ENCODE peak calls at places on chromosomes 11 and 22, in four cellular contexts. One of them, this sample, is unnamed. For H3K4me1, the result is how much of the 10 kb centered on the place peaks cover.

GRCh38 chr22:34019190-34019845 is 99.0 kb upstream of the LARGE1 start:
- DNase-seq in thoracic aorta: no peak
- DNase-seq in neuronal stem cell: no peak
- DNase-seq in effector memory CD4-positive, alpha-beta T cell: no peak
- DNase-seq in this sample: no peak

GRCh38 chr11:86228269-86228966 is 16.1 kb upstream of the EED start:
- DNase-seq in effector memory CD4-positive, alpha-beta T cell: no peak
- DNase-seq in thoracic aorta: no peak
- DNase-seq in neuronal stem cell: no peak
- DNase-seq in this sample: no peak

GRCh38 chr11:45603930-45604682 is 61.3 kb downstream of the CHST1 start:
- DNase-seq in neuronal stem cell: peak
- DNase-seq in thoracic aorta: no peak
- DNase-seq in effector memory CD4-positive, alpha-beta T cell: no peak
- DNase-seq in this sample: no peak

GRCh38 chr11:64060861-64061444 is 25.2 kb downstream of the FLRT1 start:
- DNase-seq in effector memory CD4-positive, alpha-beta T cell: peak
- DNase-seq in thoracic aorta: no peak
- DNase-seq in neuronal stem cell: peak
- DNase-seq in this sample: no peak

GRCh38 chr11:65911682-65912568 is 6.9 kb downstream of the C11orf68 start:
- DNase-seq in effector memory CD4-positive, alpha-beta T cell: no peak
- DNase-seq in neuronal stem cell: no peak
- DNase-seq in thoracic aorta: no peak
- DNase-seq in this sample: no peak

GRCh38 chr11:91997178-91997577 is 227.4 kb upstream of the FAT3 start:
- DNase-seq in thoracic aorta: no peak
- DNase-seq in neuronal stem cell: no peak
- DNase-seq in effector memory CD4-positive, alpha-beta T cell: no peak
- DNase-seq in this sample: no peak

GRCh38 chr11:133118563-133119303 is 413.6 kb downstream of the OPCML start:
- DNase-seq in effector memory CD4-positive, alpha-beta T cell: no peak
- DNase-seq in thoracic aorta: no peak
- DNase-seq in neuronal stem cell: no peak
- DNase-seq in this sample: no peak

GRCh38 chr11:34356918-34357645 is 728 bp downstream of the ABTB2 start:
- DNase-seq in thoracic aorta: no peak
- DNase-seq in effector memory CD4-positive, alpha-beta T cell: peak
- DNase-seq in neuronal stem cell: peak
- DNase-seq in this sample: peak

GRCh38 chr11:120554771-120555432 is 43.4 kb downstream of the GRIK4 start:
- DNase-seq in thoracic aorta: no peak
- DNase-seq in effector memory CD4-positive, alpha-beta T cell: no peak
- DNase-seq in neuronal stem cell: no peak
- DNase-seq in this sample: no peak

GRCh38 chr11:71563401-71563800 is 2.0 kb upstream of the KRTAP5-10 start:
- DNase-seq in thoracic aorta: no peak
- DNase-seq in neuronal stem cell: peak
- DNase-seq in effector memory CD4-positive, alpha-beta T cell: no peak
- DNase-seq in this sample: no peak

GRCh38 chr11:93034640-93035039 is 65.2 kb downstream of the MTNR1B start:
- DNase-seq in thoracic aorta: no peak
- DNase-seq in effector memory CD4-positive, alpha-beta T cell: no peak
- DNase-seq in neuronal stem cell: no peak
- DNase-seq in this sample: no peak

DNA sequence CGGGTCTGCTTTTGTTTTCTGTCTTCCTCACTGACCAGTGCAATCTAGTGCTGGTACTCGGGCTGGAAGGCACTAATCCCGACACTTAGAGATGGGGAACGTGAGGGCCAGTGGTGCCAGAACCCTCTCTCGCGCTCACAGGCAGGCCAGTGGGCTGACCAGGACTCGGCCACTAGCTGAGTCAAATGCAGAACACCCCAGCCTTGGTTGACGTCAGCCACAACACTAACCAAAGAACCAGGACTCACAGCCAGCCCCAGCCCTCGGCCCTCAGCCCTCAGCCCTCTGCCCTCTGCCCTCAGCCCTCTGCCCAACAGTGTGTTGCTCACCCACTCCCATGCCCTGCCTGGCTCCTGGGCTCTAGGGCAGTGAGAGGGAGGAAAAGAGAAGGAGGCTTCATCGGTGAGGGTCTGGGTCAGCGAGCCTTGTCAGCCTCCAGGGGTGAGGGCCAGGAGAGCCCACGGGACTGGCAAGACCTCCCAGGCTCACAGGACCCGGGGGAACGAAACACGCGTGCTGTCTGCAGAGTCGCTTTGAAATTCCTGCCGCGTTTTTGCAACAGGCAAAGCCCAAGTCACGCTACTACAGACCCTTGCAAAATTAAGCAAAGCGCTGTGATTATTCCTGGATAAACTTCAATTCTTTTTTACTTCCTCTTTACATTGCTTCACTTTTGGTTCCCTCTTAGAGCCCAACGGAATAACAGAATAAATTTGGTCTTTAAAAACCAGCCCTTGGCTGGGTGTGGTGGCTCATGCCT is 27.5 kb downstream of the KIAA0930 start:
- DNase-seq in effector memory CD4-positive, alpha-beta T cell: no peak
- DNase-seq in neuronal stem cell: no peak
- DNase-seq in thoracic aorta: peak
- DNase-seq in this sample: peak
- H3K4me1 ChIP-seq in effector memory CD4-positive, alpha-beta T cell: under half
- H3K4me1 ChIP-seq in neuronal stem cell: under half
- H3K4me1 ChIP-seq in thoracic aorta: half or more
- H3K4me1 ChIP-seq in this sample: under half

GRCh38 chr11:69274531-69275016 is 19.4 kb upstream of the MYEOV start:
- DNase-seq in thoracic aorta: no peak
- DNase-seq in effector memory CD4-positive, alpha-beta T cell: no peak
- DNase-seq in neuronal stem cell: no peak
- DNase-seq in this sample: no peak

GRCh38 chr11:69277074-69277809 is 16.7 kb upstream of the MYEOV start:
- DNase-seq in effector memory CD4-positive, alpha-beta T cell: no peak
- DNase-seq in neuronal stem cell: no peak
- DNase-seq in thoracic aorta: no peak
- DNase-seq in this sample: no peak

GRCh38 chr11:69273571-69273970 is 20.4 kb upstream of the MYEOV start:
- DNase-seq in effector memory CD4-positive, alpha-beta T cell: no peak
- DNase-seq in thoracic aorta: no peak
- DNase-seq in neuronal stem cell: no peak
- DNase-seq in this sample: no peak

GRCh38 chr11:69276165-69276564 is 17.8 kb upstream of the MYEOV start:
- DNase-seq in thoracic aorta: no peak
- DNase-seq in effector memory CD4-positive, alpha-beta T cell: no peak
- DNase-seq in neuronal stem cell: no peak
- DNase-seq in this sample: no peak

DNA sequence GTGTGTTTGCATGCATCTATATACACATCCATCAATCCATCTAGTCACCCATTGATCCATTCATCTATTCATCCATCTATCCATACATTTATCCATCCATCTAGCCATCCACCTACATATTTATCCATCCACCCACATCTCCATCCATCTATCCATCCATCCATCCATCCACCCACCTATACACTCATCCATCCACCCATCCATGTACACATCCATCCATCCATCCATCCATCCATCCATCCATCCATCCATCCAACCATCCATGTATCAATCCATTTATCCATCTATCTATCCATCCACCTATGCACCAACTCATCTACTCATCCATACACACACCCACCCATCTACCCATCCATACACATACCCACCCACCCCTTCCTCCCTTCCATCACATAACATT is 18.8 kb upstream of the MYEOV start:
- DNase-seq in thoracic aorta: no peak
- DNase-seq in neuronal stem cell: no peak
- DNase-seq in effector memory CD4-positive, alpha-beta T cell: no peak
- DNase-seq in this sample: no peak
- H3K4me1 ChIP-seq in thoracic aorta: under half
- H3K4me1 ChIP-seq in neuronal stem cell: under half
- H3K4me1 ChIP-seq in effector memory CD4-positive, alpha-beta T cell: under half
- H3K4me1 ChIP-seq in this sample: under half

DNA sequence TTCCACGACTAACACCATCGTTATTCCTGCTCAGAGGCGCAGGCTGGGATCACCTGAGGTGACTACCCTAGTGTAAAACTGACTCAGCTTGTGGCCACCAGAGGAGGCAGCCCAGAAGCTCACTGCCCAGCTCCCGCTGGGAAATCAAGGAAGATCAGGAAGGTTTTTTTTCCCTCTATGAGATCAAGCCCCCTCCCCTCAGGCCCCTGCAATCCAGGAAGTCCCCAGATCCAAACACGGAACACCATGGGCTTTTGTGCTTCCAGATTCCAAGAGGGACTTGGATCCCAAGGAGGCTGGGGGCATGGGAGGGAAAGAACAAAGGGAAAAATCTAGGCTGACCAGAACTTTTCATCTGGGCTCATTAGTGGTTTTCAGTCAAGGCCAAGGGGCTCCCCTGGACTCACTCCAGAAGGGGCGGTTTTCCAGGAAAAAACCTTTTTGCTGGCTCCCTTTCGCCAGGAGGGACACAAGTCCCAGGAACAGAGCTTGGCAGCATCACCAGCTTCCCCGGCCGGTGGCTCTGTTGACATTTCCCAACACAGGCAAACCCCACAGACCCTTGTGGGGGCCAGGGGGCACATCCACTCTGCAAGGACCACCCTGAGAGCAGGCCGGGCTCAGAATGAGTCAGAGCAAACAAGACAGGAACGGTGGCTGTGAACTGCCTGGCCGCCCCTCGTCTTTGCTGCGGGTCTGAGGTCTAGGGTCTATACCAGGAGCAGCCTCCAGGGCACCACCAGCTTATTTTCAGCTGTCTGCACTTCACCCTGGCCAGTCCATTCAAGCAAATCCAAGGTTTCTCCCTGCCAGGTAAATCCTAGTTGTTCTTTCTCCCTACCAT is 36.8 kb downstream of the MYH9 start:
- DNase-seq in effector memory CD4-positive, alpha-beta T cell: no peak
- DNase-seq in thoracic aorta: no peak
- DNase-seq in neuronal stem cell: no peak
- DNase-seq in this sample: no peak
- H3K4me1 ChIP-seq in effector memory CD4-positive, alpha-beta T cell: half or more
- H3K4me1 ChIP-seq in thoracic aorta: half or more
- H3K4me1 ChIP-seq in neuronal stem cell: under half
- H3K4me1 ChIP-seq in this sample: half or more

DNA sequence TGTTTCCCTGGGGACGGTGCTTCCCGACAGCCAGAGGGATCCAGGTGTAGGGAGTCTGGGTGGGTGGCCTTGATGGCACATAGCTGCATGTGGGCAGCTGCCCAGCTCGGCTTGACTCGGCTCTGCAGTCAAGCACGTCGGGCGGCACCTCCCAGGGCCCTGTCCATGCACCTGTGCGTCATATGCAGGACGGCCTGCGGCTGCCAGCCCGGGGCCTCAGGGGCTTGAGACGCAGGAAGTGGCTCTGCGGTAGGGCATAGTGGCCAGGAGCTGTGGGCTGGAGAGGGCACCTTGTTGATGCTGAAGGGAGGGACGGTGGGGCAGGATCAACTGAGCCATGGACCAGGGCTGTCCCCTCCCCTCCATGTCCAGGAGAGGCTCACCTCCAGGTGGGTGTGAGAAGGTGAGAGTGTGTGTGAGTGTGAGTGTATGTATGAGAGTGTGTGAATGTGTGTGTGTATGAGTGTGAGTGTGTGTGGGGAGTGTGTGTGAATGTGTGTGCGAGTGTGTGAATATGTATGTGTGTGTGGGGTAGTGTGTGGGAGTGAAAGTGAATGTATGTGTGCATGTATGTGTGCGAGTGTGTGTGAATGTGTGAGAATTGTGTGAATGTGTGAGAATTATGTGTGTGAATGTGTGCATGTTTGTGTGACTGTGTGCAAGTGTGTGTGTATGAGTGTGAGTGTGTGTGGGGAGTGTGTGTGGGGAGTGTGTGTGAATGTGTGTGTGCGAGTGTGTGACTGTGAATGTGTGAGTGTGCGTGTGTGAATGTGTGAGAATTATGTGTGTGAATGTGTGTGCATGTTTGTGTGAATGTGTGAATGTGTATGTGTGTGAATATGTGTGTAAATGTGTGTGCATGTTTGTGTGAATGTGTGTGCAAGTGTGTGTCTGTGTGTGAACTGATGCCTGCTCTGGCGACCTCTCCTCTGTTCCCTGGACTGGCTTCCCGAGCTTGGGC is 5.7 kb upstream of the SUN2 start:
- DNase-seq in thoracic aorta: no peak
- DNase-seq in effector memory CD4-positive, alpha-beta T cell: no peak
- DNase-seq in neuronal stem cell: no peak
- DNase-seq in this sample: no peak
- H3K4me1 ChIP-seq in thoracic aorta: under half
- H3K4me1 ChIP-seq in effector memory CD4-positive, alpha-beta T cell: under half
- H3K4me1 ChIP-seq in neuronal stem cell: under half
- H3K4me1 ChIP-seq in this sample: under half

GRCh38 chr11:117480221-117480620 is 152.6 kb downstream of the CEP164 start:
- DNase-seq in effector memory CD4-positive, alpha-beta T cell: no peak
- DNase-seq in thoracic aorta: no peak
- DNase-seq in neuronal stem cell: no peak
- DNase-seq in this sample: no peak

GRCh38 chr11:117483372-117483771 is 155.7 kb downstream of the CEP164 start:
- DNase-seq in thoracic aorta: no peak
- DNase-seq in effector memory CD4-positive, alpha-beta T cell: no peak
- DNase-seq in neuronal stem cell: no peak
- DNase-seq in this sample: no peak

GRCh38 chr11:117481036-117481435 is 153.4 kb downstream of the CEP164 start:
- DNase-seq in neuronal stem cell: no peak
- DNase-seq in effector memory CD4-positive, alpha-beta T cell: no peak
- DNase-seq in thoracic aorta: no peak
- DNase-seq in this sample: no peak

GRCh38 chr11:117482881-117483280 is 155.2 kb downstream of the CEP164 start:
- DNase-seq in neuronal stem cell: no peak
- DNase-seq in effector memory CD4-positive, alpha-beta T cell: no peak
- DNase-seq in thoracic aorta: no peak
- DNase-seq in this sample: no peak

GRCh38 chr11:117481885-117482284 is 154.2 kb downstream of the CEP164 start:
- DNase-seq in effector memory CD4-positive, alpha-beta T cell: no peak
- DNase-seq in neuronal stem cell: no peak
- DNase-seq in thoracic aorta: no peak
- DNase-seq in this sample: no peak
- H3K4me1 ChIP-seq in effector memory CD4-positive, alpha-beta T cell: under half
- H3K4me1 ChIP-seq in neuronal stem cell: under half
- H3K4me1 ChIP-seq in thoracic aorta: under half
- H3K4me1 ChIP-seq in this sample: under half

GRCh38 chr11:16126361-16126760 is 230.0 kb downstream of the SOX6 start:
- DNase-seq in thoracic aorta: no peak
- DNase-seq in effector memory CD4-positive, alpha-beta T cell: no peak
- DNase-seq in neuronal stem cell: no peak
- DNase-seq in this sample: no peak
- H3K4me1 ChIP-seq in thoracic aorta: under half
- H3K4me1 ChIP-seq in effector memory CD4-positive, alpha-beta T cell: under half
- H3K4me1 ChIP-seq in neuronal stem cell: under half
- H3K4me1 ChIP-seq in this sample: under half

This sample was measured in right atrium auricular region.